ENCODE peak calls at places on chromosomes 4 and X, in four cellular contexts. A is upper lobe of right lung, S is NB4, E is brain microvascular endothelial cell. C is an unnamed sample.

GRCh38 chr4:7892212-7893019 is 47.2 kb downstream of the AFAP1 start:
- DNase-seq in E (peak), S (no peak), A (no peak), C (no peak)

GRCh38 chrX:9341305-9342201 is 123.3 kb upstream of the TBL1X start:
- DNase-seq in E (no peak), S (peak), A (peak), C (no peak)

GRCh38 chr4:88070031-88070430 is 62.6 kb downstream of the PKD2 start:
- DNase-seq in A (no peak), S (no peak), E (no peak), C (no peak)

GRCh38 chr4:33255507-33255906 is 2535.3 kb downstream of the PCDH7 start:
- DNase-seq in A (no peak), S (no peak), E (no peak), C (no peak)

GRCh38 chr4:71441186-71442169 is 102.7 kb downstream of the SLC4A4 start:
- DNase-seq in A (no peak), E (no peak), S (no peak), C (no peak)

GRCh38 chr4:168411318-168412150 is 68.8 kb downstream of the DDX60L start:
- DNase-seq in E (no peak), S (peak), A (no peak), C (no peak)

GRCh38 chr4:137861682-137862081 is 329.4 kb upstream of the PCDH18 start:
- DNase-seq in S (peak), A (no peak), E (no peak), C (no peak)

GRCh38 chr4:181437895-181438294 is 805.3 kb upstream of the TENM3 start:
- DNase-seq in S (no peak), A (no peak), E (no peak), C (no peak)

GRCh38 chr4:185358514-185359433 is 37.0 kb downstream of the LRP2BP start:
- DNase-seq in A (no peak), E (peak), S (no peak), C (no peak)

GRCh38 chr4:177453116-177453515 is 10.9 kb upstream of the AGA start:
- DNase-seq in S (no peak), E (no peak), A (no peak), C (no peak)

GRCh38 chr4:123127218-123127617 is 204.8 kb upstream of the NUDT6 start:
- DNase-seq in A (no peak), E (no peak), S (peak), C (no peak)

GRCh38 chr4:41360214-41360910 is 103.6 kb downstream of the UCHL1 start:
- DNase-seq in E (no peak), S (peak), A (peak), C (no peak)

GRCh38 chr4:152894673-152895072 is 41.5 kb upstream of the FHDC1 start:
- DNase-seq in S (no peak), A (no peak), E (peak), C (no peak)

GRCh38 chrX:145923376-145923775 is 105.7 kb downstream of the SLITRK2 start:
- DNase-seq in A (no peak), S (peak), E (no peak), C (no peak)

GRCh38 chrX:38986586-38986985 is 185.3 kb downstream of the MID1IP1 start:
- DNase-seq in A (no peak), E (no peak), S (no peak), C (no peak)

GRCh38 chr4:3009422-3009821 is 46.1 kb downstream of the GRK4 start:
- DNase-seq in A (no peak), S (peak), E (no peak), C (no peak)

GRCh38 chr4:95050980-95051688 is 293.4 kb downstream of the BMPR1B start:
- DNase-seq in S (no peak), E (no peak), A (no peak), C (no peak)

GRCh38 chr4:4666693-4667642 is 125.1 kb upstream of the STX18 start:
- DNase-seq in S (no peak), E (no peak), A (no peak), C (no peak)

GRCh38 chr4:111562811-111563210 is 582.4 kb upstream of the FAM241A start:
- DNase-seq in S (no peak), A (no peak), E (no peak), C (no peak)

GRCh38 chrX:134396174-134396573 is 63.8 kb upstream of the HPRT1 start:
- DNase-seq in A (no peak), S (peak), E (no peak), C (no peak)

GRCh38 chr4:98662619-98663225 is 4.3 kb upstream of the TSPAN5 start:
- DNase-seq in S (no peak), A (no peak), E (no peak), C (no peak)

GRCh38 chr4:126582737-126583136 is 1050.0 kb upstream of the INTU start:
- DNase-seq in A (no peak), S (no peak), E (no peak), C (no peak)

GRCh38 chr4:1651609-1652008 is 32.5 kb downstream of the FAM53A start:
- DNase-seq in A (no peak), S (no peak), E (no peak), C (no peak)

GRCh38 chrX:23616361-23616760 is 50.9 kb upstream of the PRDX4 start:
- DNase-seq in S (peak), A (no peak), E (peak), C (no peak)

GRCh38 chr4:148067307-148067916 is 335.5 kb downstream of the ARHGAP10 start:
- DNase-seq in S (no peak), A (no peak), E (no peak), C (no peak)

GRCh38 chr4:133694416-133694815 is 507.2 kb downstream of the PABPC4L start:
- DNase-seq in A (no peak), E (no peak), S (no peak), C (no peak)

GRCh38 chr4:153028535-153028934 is 92.4 kb downstream of the FHDC1 start:
- DNase-seq in S (no peak), E (no peak), A (no peak), C (no peak)

DNA sequence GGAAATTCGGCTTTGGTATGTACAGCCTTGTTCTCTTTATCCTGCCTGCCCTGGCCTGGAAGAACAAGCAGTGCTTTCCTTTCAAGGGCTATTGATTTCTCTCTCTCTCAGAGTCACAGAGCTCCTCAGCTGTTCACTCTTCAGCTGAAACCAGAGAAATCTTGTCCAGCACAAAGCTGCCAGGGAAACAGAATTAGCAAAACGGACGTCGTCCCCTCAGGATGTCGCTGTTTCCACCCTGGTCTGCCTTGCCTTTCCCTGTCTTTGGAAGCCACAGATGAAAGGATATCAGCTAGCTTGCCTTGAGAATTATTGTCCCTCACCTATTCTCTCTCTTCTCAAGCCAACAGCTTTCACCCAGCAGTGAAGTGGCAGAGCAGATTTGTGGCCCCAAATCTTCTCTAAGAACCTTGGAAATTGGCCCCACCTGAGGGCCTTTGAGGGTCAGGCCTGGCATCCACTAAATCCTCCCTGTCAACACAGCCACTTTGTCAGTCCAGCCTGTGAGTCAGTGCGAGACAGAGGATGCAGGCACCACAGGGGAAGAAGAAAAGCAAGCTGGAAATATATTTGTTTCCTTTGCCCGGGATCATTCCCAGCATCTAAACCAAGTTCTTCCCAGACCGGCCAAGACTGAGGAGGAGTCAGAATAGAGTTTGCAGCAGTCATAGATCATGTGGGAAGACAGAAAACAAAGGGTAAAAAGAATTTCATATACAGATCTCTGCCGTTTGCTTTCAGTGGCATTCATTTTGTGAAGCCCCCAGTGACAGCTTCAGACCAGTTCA is 63.8 kb upstream of the MTM1 start:
- DNase-seq in S (no peak), A (no peak), E (no peak), C (no peak)
- TF ChIP-seq CTCF in S (no peak), A (no peak), E (no peak), C (no peak)

GRCh38 chrX:69158166-69159040 is 6.8 kb downstream of the PJA1 start:
- DNase-seq in A (no peak), E (peak), S (peak), C (no peak)
- TF ChIP-seq CTCF in A (peak), E (peak), S (peak), C (peak)

GRCh38 chr4:20074450-20074849 is 177.3 kb upstream of the SLIT2 start:
- DNase-seq in S (no peak), A (no peak), E (peak), C (no peak)

GRCh38 chr4:20078644-20079043 is 173.1 kb upstream of the SLIT2 start:
- DNase-seq in S (no peak), A (no peak), E (no peak), C (no peak)

GRCh38 chr4:20075479-20075878 is 176.2 kb upstream of the SLIT2 start:
- DNase-seq in S (no peak), A (no peak), E (no peak), C (no peak)
- TF ChIP-seq CTCF in S (no peak), A (no peak), E (peak), C (peak)

GRCh38 chr4:74097631-74098550 is 1.1 kb downstream of the CXCL2 start:
- DNase-seq in S (peak), E (no peak), A (no peak), C (no peak)
- TF ChIP-seq CTCF in S (no peak), E (no peak), A (no peak), C (no peak)

DNA sequence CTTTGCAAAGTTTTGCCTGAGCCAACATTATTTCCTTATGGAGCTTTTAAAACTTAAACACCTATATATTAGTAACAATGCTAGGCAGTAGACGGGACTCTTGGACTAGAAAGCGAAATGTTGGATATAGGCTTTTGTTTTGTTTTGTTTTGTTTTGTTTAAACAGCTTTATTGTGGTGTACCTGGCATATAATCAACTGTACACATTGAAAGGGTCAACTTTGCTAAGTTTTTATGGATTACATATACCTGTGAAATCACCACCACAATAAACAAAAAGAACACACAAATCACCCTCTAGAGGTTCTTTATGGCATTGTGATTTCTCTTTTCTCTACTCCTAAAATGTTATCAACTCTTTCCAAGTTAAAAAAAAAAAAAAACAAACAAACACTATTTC is 184.9 kb upstream of the LNX1 start:
- DNase-seq in E (no peak), A (no peak), S (no peak), C (no peak)
- TF ChIP-seq CTCF in E (no peak), A (no peak), S (no peak), C (no peak)

C was measured in chondrocyte.